ENCODE peak calls at places on chromosomes 11 and 22, in four cellular contexts. V is H1, L is GM23248, P is NT2/D1. I is an unnamed sample. For H3K4me1 and H3K36me3, the result is how much of the 10 kb centered on the place peaks cover.

GRCh38 chr11:61752117-61752924 is at the start of gene MYRF:
- DNase-seq in V (no peak), L (peak), P (no peak), I (peak)

GRCh38 chr22:36362819-36363377 is 24.9 kb downstream of the MYH9 start:
- DNase-seq in V (no peak), L (peak), P (no peak), I (peak)

GRCh38 chr11:7688238-7688826 is 15.0 kb upstream of the CYB5R2 start:
- DNase-seq in V (no peak), L (peak), P (no peak), I (peak)

GRCh38 chr11:134406264-134407185 is 5.5 kb downstream of the B3GAT1 start:
- DNase-seq in V (no peak), L (peak), P (no peak), I (no peak)

GRCh38 chr22:26669060-26669481 is 11.7 kb downstream of the MIAT start:
- DNase-seq in V (no peak), L (peak), P (no peak), I (peak)

GRCh38 chr22:22893891-22894739 is 6.5 kb downstream of the IGLL5 start:
- DNase-seq in V (no peak), L (no peak), P (no peak), I (no peak)

GRCh38 chr11:35868491-35868890 is 75.4 kb upstream of the LDLRAD3 start:
- DNase-seq in V (no peak), L (no peak), P (no peak), I (no peak)

GRCh38 chr22:37153901-37154300 is 4.2 kb upstream of the IL2RB start:
- DNase-seq in V (no peak), L (no peak), P (no peak), I (no peak)

GRCh38 chr11:65862941-65863888 is 3.0 kb downstream of the MUS81 start:
- DNase-seq in V (no peak), L (no peak), P (no peak), I (no peak)

GRCh38 chr22:39360674-39361413 is 11.1 kb downstream of the SYNGR1 start:
- DNase-seq in V (no peak), L (no peak), P (peak), I (no peak)

GRCh38 chr11:14860511-14860910 is 31.5 kb downstream of the CYP2R1 start:
- DNase-seq in V (no peak), L (no peak), P (no peak), I (peak)

GRCh38 chr11:68402355-68403031 is 58.1 kb upstream of the PPP6R3 start:
- DNase-seq in V (no peak), L (no peak), P (peak), I (no peak)

GRCh38 chr11:96314326-96315050 is 28.5 kb downstream of the MAML2 start:
- DNase-seq in V (no peak), L (peak), P (no peak), I (peak)

GRCh38 chr11:11709447-11710239 is 87.8 kb upstream of the GALNT18 start:
- DNase-seq in V (no peak), L (no peak), P (no peak), I (no peak)

GRCh38 chr22:41831828-41832552 is 915 bp upstream of the SREBF2 start:
- DNase-seq in V (no peak), L (peak), P (no peak), I (no peak)

GRCh38 chr22:17592201-17592600 is 28.9 kb downstream of the SLC25A18 start:
- DNase-seq in V (no peak), L (no peak), P (no peak), I (no peak)

GRCh38 chr11:86981777-86982540 is 26.8 kb upstream of the FZD4 start:
- DNase-seq in V (no peak), L (no peak), P (no peak), I (no peak)

GRCh38 chr22:49449811-49450386 is 377.8 kb downstream of the BRD1 start:
- DNase-seq in V (no peak), L (no peak), P (peak), I (no peak)
- H3K9ac ChIP-seq in V (no peak), L (no peak), P (peak), I (no peak)

DNA sequence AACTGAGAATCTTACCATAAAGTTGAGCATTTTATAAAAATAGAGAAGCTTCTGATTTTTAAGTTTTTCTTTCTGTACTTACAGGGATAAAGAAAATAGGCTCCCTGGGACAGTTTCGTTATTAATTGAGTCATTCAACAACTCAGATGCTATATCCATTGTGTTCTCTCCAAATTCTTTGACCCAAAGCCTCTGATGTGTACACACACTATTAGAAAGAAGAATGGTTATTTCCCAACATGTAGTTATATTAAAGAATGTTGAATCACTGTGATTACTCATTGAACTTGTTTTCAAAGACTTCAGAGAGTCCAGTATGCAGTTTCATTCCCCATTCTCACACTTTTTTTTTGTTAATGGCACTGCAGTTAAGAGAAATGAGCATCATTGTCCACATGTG is 734.3 kb upstream of the ARHGAP42 start:
- DNase-seq in V (no peak), L (peak), P (no peak), I (no peak)
- H3K4me1 ChIP-seq in V (under half), L (under half), P (under half), I (under half)

GRCh38 chr22:19057999-19058491 is 64.2 kb downstream of the DGCR2 start:
- DNase-seq in V (no peak), L (no peak), P (no peak), I (no peak)
- H3K36me3 ChIP-seq in V (under half), L (under half), P (half or more), I (half or more)

GRCh38 chr11:121293276-121293569 is 652 bp downstream of the SC5D start:
- DNase-seq in V (no peak), L (peak), P (no peak), I (no peak)
- H3K9ac ChIP-seq in V (peak), L (peak), P (peak), I (peak)

GRCh38 chr11:107439586-107440201 is 17.9 kb downstream of the CWF19L2 start:
- DNase-seq in V (no peak), L (no peak), P (no peak), I (no peak)
- H3K4me1 ChIP-seq in V (under half), L (under half), P (under half), I (under half)

GRCh38 chr22:29269230-29269604 is 1.1 kb downstream of the EWSR1 start:
- DNase-seq in V (no peak), L (peak), P (no peak), I (peak)
- H3K36me3 ChIP-seq in V (under half), L (under half), P (half or more), I (under half)

GRCh38 chr11:46122955-46123354 is 1.7 kb upstream of the PHF21A start:
- DNase-seq in V (no peak), L (peak), P (no peak), I (peak)
- H3K9ac ChIP-seq in V (no peak), L (no peak), P (peak), I (peak)

GRCh38 chr11:6608726-6609501 is 3.1 kb downstream of the TAF10 start:
- DNase-seq in V (no peak), L (no peak), P (no peak), I (no peak)
- H3K4me1 ChIP-seq in V (under half), L (under half), P (under half), I (half or more)

GRCh38 chr11:34261095-34261494 is 96.7 kb downstream of the ABTB2 start:
- DNase-seq in V (no peak), L (no peak), P (no peak), I (no peak)
- H3K36me3 ChIP-seq in V (under half), L (under half), P (under half), I (under half)

I was measured in adipocyte.